ENCODE peak calls at places on chromosomes 16 and 17, in seven cellular contexts. S is lower lobe of right lung, X is mammary epithelial cell, W is spleen, H is pancreas, D is PC-3, L is sigmoid colon. Z is an unnamed sample.

GRCh38 chr16:81464279-81464678 is 19.7 kb downstream of the CMIP start:
- DNase-seq in S (no peak), X (no peak), W (no peak), H (no peak), D (no peak), L (no peak), Z (no peak)

GRCh38 chr16:87816507-87817100 is 50.8 kb upstream of the KLHDC4 start:
- DNase-seq in S (no peak), X (no peak), W (no peak), H (no peak), D (no peak), L (no peak), Z (no peak)

GRCh38 chr16:57500578-57501111 is 14.4 kb upstream of the DOK4 start:
- DNase-seq in S (peak; percentile 50), X (no peak), W (no peak), H (peak; percentile 44), D (no peak), L (peak; percentile 50), Z (no peak)

GRCh38 chr17:78534492-78535284 is 42.5 kb downstream of the DNAH17 start:
- DNase-seq in S (peak; percentile 85), X (no peak), W (peak; percentile 50), H (no peak), D (no peak), L (peak; percentile 55), Z (no peak)

GRCh38 chr16:70677499-70678120 is 8.2 kb downstream of the MTSS2 start:
- DNase-seq in S (no peak), X (no peak), W (peak; percentile 69), H (no peak), D (no peak), L (no peak), Z (no peak)

GRCh38 chr16:75921281-75921680 is 195.0 kb upstream of the CPHXL start:
- DNase-seq in S (no peak), X (no peak), W (no peak), H (no peak), D (no peak), L (no peak), Z (no peak)

GRCh38 chr16:82782715-82783251 is 156.0 kb downstream of the CDH13 start:
- DNase-seq in S (no peak), X (no peak), W (no peak), H (peak; percentile 44), D (no peak), L (no peak), Z (no peak)

GRCh38 chr17:31593806-31594205 is 202.3 kb downstream of the RAB11FIP4 start:
- DNase-seq in S (no peak), X (peak; percentile 78), W (peak; percentile 48), H (no peak), D (no peak), L (no peak), Z (no peak)

GRCh38 chr17:13323990-13324389 is 277.7 kb downstream of the HS3ST3A1 start:
- DNase-seq in S (no peak), X (no peak), W (no peak), H (no peak), D (no peak), L (no peak), Z (no peak)

GRCh38 chr16:4750896-4751295 is 16.1 kb downstream of the ZNF500 start:
- DNase-seq in S (no peak), X (no peak), W (no peak), H (no peak), D (no peak), L (no peak), Z (no peak)

GRCh38 chr17:48745381-48746275 is 17.1 kb upstream of the HOXB13 start:
- DNase-seq in S (no peak), X (no peak), W (no peak), H (no peak), D (peak; percentile 74), L (no peak), Z (no peak)

GRCh38 chr17:301681-302299 is 50.8 kb downstream of the RPH3AL start:
- DNase-seq in S (peak; percentile 46), X (no peak), W (no peak), H (no peak), D (peak; percentile 1), L (peak; percentile 62), Z (no peak)

GRCh38 chr16:13919330-13919682 is 648 bp upstream of the ERCC4 start:
- DNase-seq in S (no peak), X (peak; percentile 45), W (no peak), H (no peak), D (peak; percentile 50), L (no peak), Z (no peak)

GRCh38 chr16:82062645-82063058 is 27.6 kb downstream of the HSD17B2 start:
- DNase-seq in S (peak; percentile 54), X (peak; percentile 64), W (no peak), H (no peak), D (no peak), L (no peak), Z (no peak)

GRCh38 chr17:52306314-52306713 is 147.8 kb upstream of the CA10 start:
- DNase-seq in S (no peak), X (peak; percentile 12), W (no peak), H (no peak), D (no peak), L (no peak), Z (no peak)

GRCh38 chr17:43940630-43941029 is 1.6 kb downstream of the PPY start:
- DNase-seq in S (no peak), X (no peak), W (no peak), H (no peak), D (peak; percentile 60), L (no peak), Z (no peak)

GRCh38 chr16:23640669-23640958 is 496 bp downstream of the PALB2 start:
- DNase-seq in S (no peak), X (peak; percentile 32), W (no peak), H (no peak), D (no peak), L (no peak), Z (no peak)

GRCh38 chr16:9159839-9160550 is 68.6 kb downstream of the HAPSTR1 start:
- DNase-seq in S (peak; percentile 59), X (peak; percentile 68), W (no peak), H (peak; percentile 71), D (peak; percentile 74), L (no peak), Z (no peak)

GRCh38 chr16:88284101-88284500 is 98.7 kb upstream of the ZNF469 start:
- DNase-seq in S (no peak), X (no peak), W (no peak), H (no peak), D (no peak), L (no peak), Z (no peak)

GRCh38 chr17:30343741-30344140 is 9.9 kb upstream of the TMIGD1 start:
- DNase-seq in S (no peak), X (no peak), W (no peak), H (no peak), D (no peak), L (no peak), Z (no peak)

GRCh38 chr17:30340957-30341356 is 7.1 kb upstream of the TMIGD1 start:
- DNase-seq in S (no peak), X (no peak), W (no peak), H (no peak), D (peak; percentile 17), L (no peak), Z (no peak)

GRCh38 chr17:30345089-30345433 is 11.2 kb upstream of the TMIGD1 start:
- DNase-seq in S (no peak), X (no peak), W (no peak), H (no peak), D (no peak), L (no peak), Z (no peak)

GRCh38 chr17:30344283-30345088 is 10.6 kb upstream of the TMIGD1 start:
- DNase-seq in S (peak; percentile 68), X (peak; percentile 32), W (no peak), H (peak; percentile 68), D (peak; percentile 73), L (no peak), Z (no peak)

GRCh38 chr17:30341703-30342102 is 7.8 kb upstream of the TMIGD1 start:
- DNase-seq in S (no peak), X (no peak), W (no peak), H (no peak), D (no peak), L (no peak), Z (no peak)
- H3K27ac ChIP-seq in S (peak overlapping the region; percentile 77), X (no peak overlapping the region), W (no peak overlapping the region), H (no peak overlapping the region), D (no peak overlapping the region), L (no peak overlapping the region), Z (no peak overlapping the region)

GRCh38 chr17:58487589-58488427 is at the start of gene HSF5:
- DNase-seq in S (peak; percentile 72), X (no peak), W (peak; percentile 96), H (no peak), D (no peak), L (no peak), Z (no peak)

GRCh38 chr17:58492238-58493121 is 4.3 kb upstream of the HSF5 start:
- DNase-seq in S (no peak), X (peak; percentile 25), W (no peak), H (no peak), D (peak; percentile 77), L (no peak), Z (no peak)

GRCh38 chr17:58488428-58488890 is 251 bp upstream of the HSF5 start:
- DNase-seq in S (no peak), X (no peak), W (no peak), H (no peak), D (no peak), L (no peak), Z (no peak)

GRCh38 chr17:58493506-58493905 is 5.3 kb upstream of the HSF5 start:
- DNase-seq in S (no peak), X (no peak), W (no peak), H (no peak), D (no peak), L (no peak), Z (no peak)

GRCh38 chr17:58491510-58492045 is 3.4 kb upstream of the HSF5 start:
- DNase-seq in S (no peak), X (no peak), W (no peak), H (no peak), D (peak; percentile 37), L (no peak), Z (no peak)
- H3K36me3 ChIP-seq in S (peaks cover 91% of the 10 kb centered on the region), X (peaks cover 19% of the 10 kb centered on the region), W (peaks cover 14% of the 10 kb centered on the region), H (peaks cover 54% of the 10 kb centered on the region), D (peaks cover 44% of the 10 kb centered on the region), L (peaks cover 51% of the 10 kb centered on the region), Z (peaks cover 92% of the 10 kb centered on the region)

GRCh38 chr16:10410469-10410868 is 24.6 kb downstream of the ATF7IP2 start:
- DNase-seq in S (no peak), X (no peak), W (no peak), H (no peak), D (no peak), L (no peak), Z (no peak)
- H3K9me3 ChIP-seq in S (peaks cover 75% of the 10 kb centered on the region), X (peaks cover 12% of the 10 kb centered on the region), W (peaks cover 98% of the 10 kb centered on the region), H (no peaks in the 10 kb centered on the region), D (peaks cover 8% of the 10 kb centered on the region), L (peaks cover 24% of the 10 kb centered on the region), Z (peaks cover 53% of the 10 kb centered on the region)

DNA sequence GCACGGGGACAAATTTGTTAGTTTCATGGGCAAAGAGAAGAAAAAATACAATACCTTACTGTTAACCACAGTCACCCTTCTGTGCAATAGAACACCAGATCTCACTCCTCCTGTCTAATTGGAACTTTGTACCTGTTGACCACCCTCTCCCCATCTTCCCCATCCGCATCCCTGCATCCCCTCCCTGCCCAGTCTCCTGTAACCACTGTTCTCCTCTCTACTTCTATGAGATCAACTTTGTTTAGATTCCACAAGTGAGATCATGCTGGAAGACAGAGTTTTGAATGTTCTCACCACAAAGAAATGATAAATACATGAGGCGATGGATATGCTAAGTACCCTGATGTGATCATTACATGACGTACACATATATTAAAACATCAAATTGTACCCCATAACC is 47.7 kb downstream of the CLEC16A start:
- DNase-seq in S (no peak), X (no peak), W (no peak), H (no peak), D (no peak), L (no peak), Z (no peak)
- H3K27ac ChIP-seq in S (no peak overlapping the region), X (peak overlapping the region; percentile 68), W (no peak overlapping the region), H (peak overlapping the region; percentile 56), D (peak overlapping the region; percentile 92), L (no peak overlapping the region), Z (no peak overlapping the region)